ENCODE peak calls at places on chromosome 9, in ten cellular contexts. H is spleen, C is breast epithelium, Y is transverse colon, J is HCT116, T is HepG2, L is GM12891, Q is sigmoid colon, G is upper lobe of left lung, U is stomach. R is an unnamed sample.

GRCh38 chr9:5622019-5622418 is 6.9 kb upstream of the RIC1 start:
- DNase-seq in H (no peak), C (no peak), Y (no peak), J (no peak), T (no peak), L (no peak), Q (no peak), G (no peak), U (no peak), R (no peak)

GRCh38 chr9:130433168-130433946 is 11.4 kb upstream of the ASS1 start:
- DNase-seq in H (no peak), C (no peak), Y (no peak), J (no peak), T (no peak), L (peak), Q (no peak), G (peak), U (no peak), R (no peak)

GRCh38 chr9:131776473-131776872 is 36.6 kb upstream of the RAPGEF1 start:
- DNase-seq in H (no peak), C (no peak), Y (no peak), J (peak), T (peak), L (peak), Q (no peak), G (no peak), U (no peak), R (no peak)

GRCh38 chr9:73200694-73201432 is 49.2 kb downstream of the ANXA1 start:
- DNase-seq in H (no peak), C (no peak), Y (no peak), J (peak), T (peak), L (no peak), Q (no peak), G (no peak), U (no peak), R (no peak)

GRCh38 chr9:117546894-117547293 is 132.0 kb upstream of the ASTN2 start:
- DNase-seq in H (no peak), C (no peak), Y (peak), J (no peak), T (no peak), L (no peak), Q (no peak), G (no peak), U (peak), R (no peak)

GRCh38 chr9:92406506-92406905 is 2.1 kb upstream of the OGN start:
- DNase-seq in H (peak), C (no peak), Y (peak), J (no peak), T (no peak), L (no peak), Q (peak), G (no peak), U (no peak), R (no peak)

GRCh38 chr9:137280478-137281344 is 3.2 kb downstream of the TOR4A start:
- DNase-seq in H (peak), C (no peak), Y (no peak), J (no peak), T (no peak), L (no peak), Q (no peak), G (peak), U (no peak), R (no peak)

GRCh38 chr9:90107021-90107771 is 502.4 kb downstream of the GADD45G start:
- DNase-seq in H (no peak), C (peak), Y (peak), J (no peak), T (no peak), L (no peak), Q (peak), G (no peak), U (peak), R (no peak)

GRCh38 chr9:21677834-21678233 is 124.6 kb upstream of the MTAP start:
- DNase-seq in H (no peak), C (no peak), Y (no peak), J (peak), T (no peak), L (no peak), Q (no peak), G (no peak), U (no peak), R (no peak)

GRCh38 chr9:114303977-114304376 is 18.9 kb upstream of the ORM1 start:
- DNase-seq in H (peak), C (no peak), Y (peak), J (no peak), T (no peak), L (no peak), Q (no peak), G (no peak), U (peak), R (no peak)

GRCh38 chr9:131312246-131312645 is 22.7 kb downstream of the PLPP7 start:
- DNase-seq in H (no peak), C (no peak), Y (no peak), J (no peak), T (no peak), L (no peak), Q (no peak), G (no peak), U (no peak), R (no peak)

GRCh38 chr9:135565141-135565628 is 3.6 kb downstream of the PAEP start:
- DNase-seq in H (peak), C (no peak), Y (no peak), J (no peak), T (no peak), L (no peak), Q (no peak), G (peak), U (peak), R (no peak)

GRCh38 chr9:91151014-91151740 is 210.5 kb downstream of the AUH start:
- DNase-seq in H (no peak), C (no peak), Y (no peak), J (no peak), T (no peak), L (peak), Q (no peak), G (no peak), U (no peak), R (peak)

GRCh38 chr9:3963266-3964019 is 336.4 kb downstream of the GLIS3 start:
- DNase-seq in H (no peak), C (no peak), Y (no peak), J (no peak), T (no peak), L (no peak), Q (peak), G (no peak), U (peak), R (no peak)

GRCh38 chr9:132244582-132245455 is 83.0 kb downstream of the NTNG2 start:
- DNase-seq in H (no peak), C (no peak), Y (no peak), J (no peak), T (no peak), L (no peak), Q (no peak), G (no peak), U (peak), R (no peak)

GRCh38 chr9:134915046-134915930 is 2.4 kb downstream of the FCN1 start:
- DNase-seq in H (no peak), C (no peak), Y (no peak), J (no peak), T (no peak), L (no peak), Q (no peak), G (no peak), U (peak), R (no peak)

GRCh38 chr9:137012694-137013570 is 15.1 kb downstream of the ABCA2 start:
- DNase-seq in H (no peak), C (no peak), Y (no peak), J (no peak), T (no peak), L (no peak), Q (no peak), G (peak), U (no peak), R (no peak)

GRCh38 chr9:113645972-113646241 is 182.4 kb downstream of the RGS3 start:
- DNase-seq in H (no peak), C (no peak), Y (no peak), J (no peak), T (no peak), L (no peak), Q (peak), G (no peak), U (no peak), R (no peak)

GRCh38 chr9:6896562-6896961 is 138.8 kb downstream of the KDM4C start:
- DNase-seq in H (no peak), C (no peak), Y (no peak), J (no peak), T (peak), L (no peak), Q (no peak), G (no peak), U (no peak), R (no peak)

GRCh38 chr9:114434878-114435311 is 47.1 kb upstream of the AKNA start:
- DNase-seq in H (no peak), C (no peak), Y (no peak), J (peak), T (peak), L (peak), Q (no peak), G (no peak), U (no peak), R (no peak)

GRCh38 chr9:582775-583174 is 258.7 kb upstream of the DMRT1 start:
- DNase-seq in H (no peak), C (no peak), Y (no peak), J (no peak), T (no peak), L (no peak), Q (no peak), G (no peak), U (no peak), R (no peak)

GRCh38 chr9:36798350-36799065 is 225.8 kb downstream of the MELK start:
- DNase-seq in H (no peak), C (no peak), Y (no peak), J (no peak), T (peak), L (peak), Q (no peak), G (no peak), U (no peak), R (peak)

GRCh38 chr9:80066931-80067330 is 495.2 kb downstream of the TLE4 start:
- DNase-seq in H (no peak), C (no peak), Y (no peak), J (no peak), T (no peak), L (no peak), Q (no peak), G (no peak), U (no peak), R (no peak)

GRCh38 chr9:135602789-135603481 is 36.4 kb downstream of the GLT6D1 start:
- DNase-seq in H (peak), C (no peak), Y (peak), J (peak), T (no peak), L (no peak), Q (peak), G (peak), U (peak), R (no peak)

GRCh38 chr9:130658893-130659698 is 5.3 kb upstream of the PRDM12 start:
- DNase-seq in H (no peak), C (no peak), Y (no peak), J (no peak), T (no peak), L (no peak), Q (no peak), G (peak), U (no peak), R (no peak)

GRCh38 chr9:98559568-98559967 is 149.2 kb downstream of the GABBR2 start:
- DNase-seq in H (no peak), C (no peak), Y (no peak), J (no peak), T (no peak), L (no peak), Q (no peak), G (no peak), U (no peak), R (no peak)

GRCh38 chr9:14692536-14692917 is 705 bp downstream of the ZDHHC21 start:
- DNase-seq in H (no peak), C (no peak), Y (no peak), J (no peak), T (peak), L (no peak), Q (no peak), G (no peak), U (no peak), R (no peak)

GRCh38 chr9:137670391-137671195 is 51.8 kb downstream of the EHMT1 start:
- DNase-seq in H (peak), C (peak), Y (peak), J (no peak), T (peak), L (no peak), Q (peak), G (no peak), U (peak), R (no peak)

GRCh38 chr9:96251451-96251850 is 50.5 kb downstream of the HSD17B3 start:
- DNase-seq in H (no peak), C (no peak), Y (no peak), J (no peak), T (no peak), L (no peak), Q (no peak), G (no peak), U (no peak), R (no peak)

GRCh38 chr9:37904647-37905505 is 949 bp upstream of the SLC25A51 start:
- DNase-seq in H (peak), C (no peak), Y (no peak), J (no peak), T (no peak), L (no peak), Q (peak), G (peak), U (no peak), R (no peak)

GRCh38 chr9:227882-228281 is 13.2 kb downstream of the DOCK8 start:
- DNase-seq in H (no peak), C (no peak), Y (no peak), J (no peak), T (no peak), L (no peak), Q (no peak), G (no peak), U (no peak), R (no peak)

GRCh38 chr9:4099961-4100360 is 199.9 kb downstream of the GLIS3 start:
- DNase-seq in H (no peak), C (no peak), Y (no peak), J (no peak), T (no peak), L (no peak), Q (no peak), G (no peak), U (no peak), R (no peak)

GRCh38 chr9:129936222-129936621 is 101.0 kb downstream of the USP20 start:
- DNase-seq in H (no peak), C (no peak), Y (no peak), J (no peak), T (no peak), L (no peak), Q (no peak), G (no peak), U (no peak), R (no peak)

GRCh38 chr9:135950135-135950682 is 11.0 kb downstream of the UBAC1 start:
- DNase-seq in H (no peak), C (no peak), Y (no peak), J (no peak), T (no peak), L (no peak), Q (no peak), G (no peak), U (no peak), R (no peak)

DNA sequence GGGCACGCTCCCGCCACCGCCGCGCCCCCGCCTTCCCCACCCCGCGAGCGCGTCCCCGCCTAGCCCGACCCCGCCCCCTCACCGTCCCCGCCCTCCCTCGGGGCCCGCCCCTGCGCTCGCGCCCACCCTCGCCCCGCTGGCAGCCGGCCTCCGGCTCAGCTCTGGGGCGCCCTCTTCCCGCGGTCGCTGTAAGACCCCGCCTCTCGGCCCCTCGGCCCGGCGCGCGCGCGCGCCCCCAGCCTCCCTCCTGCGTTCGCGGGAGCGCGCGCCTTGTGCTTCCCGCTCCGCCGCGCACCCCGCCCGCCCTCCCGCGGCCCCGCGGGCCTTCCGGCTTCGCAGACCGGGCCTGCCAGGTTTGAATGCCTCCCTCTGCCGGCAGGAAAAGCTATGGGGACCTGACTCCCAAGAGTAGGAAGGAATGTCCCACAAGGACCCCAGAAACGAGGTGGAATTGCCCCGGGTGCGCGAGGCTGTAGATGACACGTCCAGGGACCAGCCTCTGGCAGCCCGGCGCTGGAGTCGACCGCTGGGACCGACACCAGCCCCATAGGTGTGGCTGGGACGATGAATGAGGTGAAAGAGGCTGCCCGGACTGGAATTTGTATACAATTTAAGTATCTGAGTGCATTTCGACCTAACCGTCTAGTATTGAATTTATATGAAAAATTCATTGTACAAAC is 360 bp upstream of the PTBP3 start:
- DNase-seq in H (peak), C (peak), Y (peak), J (peak), T (peak), L (peak), Q (peak), G (peak), U (peak), R (peak)
- TF ChIP-seq POLR2A in H (no peak), C (no peak), Y (peak), J (no peak), T (peak), L (peak), Q (no peak), G (no peak), U (no peak), R (no peak)

DNA sequence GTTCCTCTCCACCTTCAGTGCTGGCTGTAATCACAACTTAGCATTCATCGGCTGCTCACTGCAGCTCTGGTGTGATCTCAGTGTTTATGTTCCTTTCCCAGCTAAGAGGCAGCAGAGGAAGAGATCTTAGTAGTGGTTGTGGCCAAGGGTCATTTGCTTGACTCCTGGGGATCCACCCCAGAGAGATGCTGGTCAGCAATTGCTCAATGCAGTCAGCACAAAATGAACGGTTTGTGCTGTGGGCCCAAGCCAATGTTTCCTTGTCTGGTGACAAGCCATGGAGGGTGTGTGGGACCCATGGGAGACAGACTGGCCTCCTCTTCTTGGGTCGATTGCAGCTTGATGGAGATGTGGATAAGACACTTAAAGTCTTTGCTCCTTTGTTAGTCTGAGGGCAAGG is 16.1 kb upstream of the FRMD3 start:
- DNase-seq in H (no peak), C (no peak), Y (no peak), J (no peak), T (no peak), L (no peak), Q (peak), G (no peak), U (no peak), R (no peak)
- TF ChIP-seq POLR2AphosphoS5 in H (no peak), C (no peak), Y (no peak), J (no peak), T (no peak), L (no peak), Q (peak), G (no peak), U (no peak), R (no peak)

DNA sequence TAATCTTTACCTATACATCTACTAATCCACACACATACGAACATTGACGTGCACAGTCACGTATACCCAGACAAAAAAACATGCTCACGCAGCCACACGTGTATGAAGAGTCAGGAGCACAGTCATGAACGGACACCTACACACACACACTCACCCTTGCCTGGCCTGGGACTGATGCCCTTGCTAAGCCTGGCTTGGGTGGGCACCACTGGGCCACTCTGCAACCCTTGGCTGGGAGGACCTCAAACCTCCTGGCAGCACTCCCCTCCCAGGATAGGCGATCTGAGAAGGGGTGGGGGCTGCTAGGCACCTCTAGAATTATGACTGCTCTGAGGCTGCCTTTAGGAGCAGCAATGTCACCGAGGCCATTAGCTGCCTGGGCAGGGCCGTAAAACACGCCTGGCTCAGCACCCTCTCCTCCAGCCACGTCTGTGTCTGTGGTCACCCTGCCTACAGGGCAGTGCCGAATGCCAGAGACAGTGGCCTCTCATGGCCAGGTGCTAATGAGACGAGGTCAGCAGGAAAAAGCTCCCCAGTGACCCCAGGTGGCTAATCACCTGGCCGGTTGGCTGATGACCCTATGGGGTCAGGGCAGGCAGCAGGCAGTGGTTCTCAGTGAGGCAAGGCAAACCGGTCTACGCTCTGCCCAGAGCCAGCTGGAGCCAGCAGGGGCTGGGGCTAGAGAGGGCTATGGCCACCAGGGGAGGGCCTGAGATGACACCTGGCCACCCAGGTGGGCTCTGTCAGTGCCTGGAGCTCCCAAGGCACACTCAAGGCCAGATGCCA is 33.7 kb upstream of the MVB12B start:
- DNase-seq in H (no peak), C (no peak), Y (no peak), J (no peak), T (no peak), L (no peak), Q (no peak), G (peak), U (no peak), R (no peak)
- TF ChIP-seq POLR2A in H (no peak), C (no peak), Y (no peak), J (no peak), T (no peak), L (no peak), Q (no peak), G (no peak), U (no peak), R (no peak)

GRCh38 chr9:121884057-121884512 is 209.0 kb downstream of the TTLL11 start:
- DNase-seq in H (no peak), C (no peak), Y (no peak), J (no peak), T (no peak), L (no peak), Q (no peak), G (no peak), U (no peak), R (no peak)
- TF ChIP-seq POLR2AphosphoS5 in H (no peak), C (no peak), Y (no peak), J (no peak), T (no peak), L (no peak), Q (no peak), G (no peak), U (no peak), R (no peak)